ENCODE peak calls at places on chromosomes 13 and 19, in nine cellular contexts. One of them, this sample, is unnamed.

GRCh38 chr19:37975596-37976515 is 68.8 kb downstream of the SIPA1L3 start:
- DNase-seq in stomach: no peak
- DNase-seq in cardiac muscle cell: no peak
- DNase-seq in hepatocyte: no peak
- DNase-seq in body of pancreas: no peak
- DNase-seq in heart left ventricle: no peak
- DNase-seq in lower lobe of right lung: no peak
- DNase-seq in mucosa of descending colon: no peak
- DNase-seq in testis: no peak
- DNase-seq in this sample: no peak

GRCh38 chr13:19321222-19321621 is 139.6 kb upstream of the TUBA3C start:
- DNase-seq in stomach: no peak
- DNase-seq in cardiac muscle cell: no peak
- DNase-seq in hepatocyte: no peak
- DNase-seq in body of pancreas: no peak
- DNase-seq in heart left ventricle: no peak
- DNase-seq in lower lobe of right lung: no peak
- DNase-seq in mucosa of descending colon: no peak
- DNase-seq in testis: no peak
- DNase-seq in this sample: no peak

GRCh38 chr19:39407644-39408391 is 1.2 kb downstream of the ZFP36 start:
- DNase-seq in stomach: peak; percentile 76
- DNase-seq in cardiac muscle cell: peak; percentile 50
- DNase-seq in hepatocyte: peak; percentile 58
- DNase-seq in body of pancreas: peak; percentile 73
- DNase-seq in heart left ventricle: peak; percentile 59
- DNase-seq in lower lobe of right lung: peak; percentile 83
- DNase-seq in mucosa of descending colon: peak; percentile 83
- DNase-seq in testis: no peak
- DNase-seq in this sample: peak; percentile 37

GRCh38 chr13:25908390-25908789 is 143.4 kb downstream of the SHISA2 start:
- DNase-seq in stomach: no peak
- DNase-seq in cardiac muscle cell: no peak
- DNase-seq in hepatocyte: no peak
- DNase-seq in body of pancreas: no peak
- DNase-seq in heart left ventricle: no peak
- DNase-seq in lower lobe of right lung: no peak
- DNase-seq in mucosa of descending colon: no peak
- DNase-seq in testis: no peak
- DNase-seq in this sample: no peak

GRCh38 chr13:99908129-99908805 is 63.3 kb downstream of the ZIC5 start:
- DNase-seq in stomach: peak; percentile 71
- DNase-seq in cardiac muscle cell: no peak
- DNase-seq in hepatocyte: no peak
- DNase-seq in body of pancreas: peak; percentile 82
- DNase-seq in heart left ventricle: no peak
- DNase-seq in lower lobe of right lung: no peak
- DNase-seq in mucosa of descending colon: no peak
- DNase-seq in testis: no peak
- DNase-seq in this sample: no peak

GRCh38 chr13:43742911-43743310 is 43.9 kb downstream of the ENOX1 start:
- DNase-seq in stomach: no peak
- DNase-seq in cardiac muscle cell: no peak
- DNase-seq in hepatocyte: no peak
- DNase-seq in body of pancreas: no peak
- DNase-seq in heart left ventricle: no peak
- DNase-seq in lower lobe of right lung: no peak
- DNase-seq in mucosa of descending colon: no peak
- DNase-seq in testis: no peak
- DNase-seq in this sample: no peak

GRCh38 chr19:2888739-2889224 is 11.9 kb upstream of the ZNF57 start:
- DNase-seq in stomach: no peak
- DNase-seq in cardiac muscle cell: no peak
- DNase-seq in hepatocyte: no peak
- DNase-seq in body of pancreas: peak; percentile 34
- DNase-seq in heart left ventricle: peak; percentile 57
- DNase-seq in lower lobe of right lung: peak; percentile 53
- DNase-seq in mucosa of descending colon: peak; percentile 30
- DNase-seq in testis: peak; percentile 82
- DNase-seq in this sample: no peak

GRCh38 chr19:14439014-14439413 is 5.9 kb downstream of the PKN1 start:
- DNase-seq in stomach: no peak
- DNase-seq in cardiac muscle cell: no peak
- DNase-seq in hepatocyte: no peak
- DNase-seq in body of pancreas: no peak
- DNase-seq in heart left ventricle: no peak
- DNase-seq in lower lobe of right lung: no peak
- DNase-seq in mucosa of descending colon: no peak
- DNase-seq in testis: no peak
- DNase-seq in this sample: no peak

GRCh38 chr13:110475550-110476219 is 85.8 kb downstream of the RAB20 start:
- DNase-seq in stomach: no peak
- DNase-seq in cardiac muscle cell: no peak
- DNase-seq in hepatocyte: no peak
- DNase-seq in body of pancreas: no peak
- DNase-seq in heart left ventricle: no peak
- DNase-seq in lower lobe of right lung: peak; percentile 55
- DNase-seq in mucosa of descending colon: no peak
- DNase-seq in testis: no peak
- DNase-seq in this sample: no peak

GRCh38 chr19:19403373-19403901 is 2.0 kb upstream of the GATAD2A start:
- DNase-seq in stomach: no peak
- DNase-seq in cardiac muscle cell: peak; percentile 20
- DNase-seq in hepatocyte: no peak
- DNase-seq in body of pancreas: peak; percentile 43
- DNase-seq in heart left ventricle: no peak
- DNase-seq in lower lobe of right lung: no peak
- DNase-seq in mucosa of descending colon: no peak
- DNase-seq in testis: no peak
- DNase-seq in this sample: no peak

GRCh38 chr13:25743426-25743825 is 308.4 kb downstream of the SHISA2 start:
- DNase-seq in stomach: no peak
- DNase-seq in cardiac muscle cell: no peak
- DNase-seq in hepatocyte: no peak
- DNase-seq in body of pancreas: no peak
- DNase-seq in heart left ventricle: no peak
- DNase-seq in lower lobe of right lung: no peak
- DNase-seq in mucosa of descending colon: no peak
- DNase-seq in testis: no peak
- DNase-seq in this sample: no peak

GRCh38 chr13:97429681-97430081 is 4.3 kb upstream of the RAP2A start:
- DNase-seq in stomach: no peak
- DNase-seq in cardiac muscle cell: peak; percentile 36
- DNase-seq in hepatocyte: no peak
- DNase-seq in body of pancreas: no peak
- DNase-seq in heart left ventricle: no peak
- DNase-seq in lower lobe of right lung: no peak
- DNase-seq in mucosa of descending colon: peak; percentile 7
- DNase-seq in testis: no peak
- DNase-seq in this sample: peak; percentile 5

GRCh38 chr13:74210693-74211393 is 76.6 kb upstream of the KLF12 start:
- DNase-seq in stomach: peak; percentile 68
- DNase-seq in cardiac muscle cell: peak; percentile 95
- DNase-seq in hepatocyte: peak; percentile 21
- DNase-seq in body of pancreas: peak; percentile 18
- DNase-seq in heart left ventricle: peak; percentile 29
- DNase-seq in lower lobe of right lung: no peak
- DNase-seq in mucosa of descending colon: no peak
- DNase-seq in testis: peak; percentile 14
- DNase-seq in this sample: no peak

GRCh38 chr13:70812481-70812880 is 704.2 kb upstream of the KLHL1 start:
- DNase-seq in stomach: no peak
- DNase-seq in cardiac muscle cell: no peak
- DNase-seq in hepatocyte: no peak
- DNase-seq in body of pancreas: no peak
- DNase-seq in heart left ventricle: no peak
- DNase-seq in lower lobe of right lung: no peak
- DNase-seq in mucosa of descending colon: no peak
- DNase-seq in testis: no peak
- DNase-seq in this sample: no peak

GRCh38 chr19:17041994-17042393 is 15.4 kb upstream of the CPAMD8 start:
- DNase-seq in stomach: no peak
- DNase-seq in cardiac muscle cell: peak; percentile 63
- DNase-seq in hepatocyte: no peak
- DNase-seq in body of pancreas: no peak
- DNase-seq in heart left ventricle: peak; percentile 66
- DNase-seq in lower lobe of right lung: no peak
- DNase-seq in mucosa of descending colon: peak; percentile 54
- DNase-seq in testis: no peak
- DNase-seq in this sample: peak; percentile 70

GRCh38 chr19:51576850-51577249 is 5.8 kb downstream of the ZNF175 start:
- DNase-seq in stomach: no peak
- DNase-seq in cardiac muscle cell: no peak
- DNase-seq in hepatocyte: no peak
- DNase-seq in body of pancreas: no peak
- DNase-seq in heart left ventricle: no peak
- DNase-seq in lower lobe of right lung: no peak
- DNase-seq in mucosa of descending colon: no peak
- DNase-seq in testis: no peak
- DNase-seq in this sample: no peak

GRCh38 chr13:81800433-81800832 is 1459.5 kb upstream of the SPRY2 start:
- DNase-seq in stomach: no peak
- DNase-seq in cardiac muscle cell: no peak
- DNase-seq in hepatocyte: no peak
- DNase-seq in body of pancreas: no peak
- DNase-seq in heart left ventricle: no peak
- DNase-seq in lower lobe of right lung: no peak
- DNase-seq in mucosa of descending colon: no peak
- DNase-seq in testis: no peak
- DNase-seq in this sample: no peak

DNA sequence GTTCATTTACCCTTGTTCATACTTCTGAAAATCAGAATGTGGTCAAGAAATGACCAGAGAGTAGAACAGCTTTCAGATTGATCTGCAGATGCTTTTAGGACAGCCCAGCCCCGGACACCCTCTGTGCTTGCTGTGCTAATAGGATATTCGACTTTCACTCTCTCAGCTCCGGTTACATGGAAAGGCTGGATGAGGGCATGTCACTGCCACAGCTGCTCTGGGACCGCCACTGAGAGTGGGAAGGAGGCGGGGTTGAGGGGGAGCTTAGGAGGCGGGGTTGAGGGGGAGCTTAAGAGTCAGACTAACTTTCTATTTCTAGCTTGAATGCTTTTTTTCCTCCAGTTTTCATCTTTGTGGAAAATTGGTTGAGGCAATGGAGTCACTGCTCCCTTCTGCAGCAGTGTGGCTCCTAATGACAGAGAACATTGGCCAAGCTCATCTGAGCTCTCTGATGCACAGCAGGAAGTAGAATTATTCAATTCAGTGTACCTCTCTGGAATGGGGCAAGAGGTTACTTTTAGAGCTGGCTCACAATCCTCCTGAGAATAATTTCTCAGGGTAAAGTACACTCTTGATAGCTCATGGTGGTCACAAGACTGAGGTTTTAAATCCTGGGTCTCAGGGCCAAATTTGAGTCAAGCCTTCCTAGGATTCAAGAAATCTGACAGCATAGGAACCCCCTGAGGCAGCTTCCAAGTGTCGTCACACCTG is 74.6 kb upstream of the NPAS1 start:
- DNase-seq in stomach: no peak
- DNase-seq in cardiac muscle cell: peak; percentile 62
- DNase-seq in hepatocyte: peak; percentile 78
- DNase-seq in body of pancreas: peak; percentile 47
- DNase-seq in heart left ventricle: peak; percentile 80
- DNase-seq in lower lobe of right lung: peak; percentile 51
- DNase-seq in mucosa of descending colon: peak; percentile 53
- DNase-seq in testis: peak; percentile 48
- DNase-seq in this sample: peak; percentile 75
- H3K4me1 ChIP-seq in stomach: peaks cover 51% of the 10 kb centered on the region
- H3K4me1 ChIP-seq in cardiac muscle cell: peaks cover 15% of the 10 kb centered on the region
- H3K4me1 ChIP-seq in hepatocyte: peaks cover 27% of the 10 kb centered on the region
- H3K4me1 ChIP-seq in body of pancreas: peaks cover 28% of the 10 kb centered on the region
- H3K4me1 ChIP-seq in heart left ventricle: peaks cover 51% of the 10 kb centered on the region
- H3K4me1 ChIP-seq in lower lobe of right lung: peaks cover 42% of the 10 kb centered on the region
- H3K4me1 ChIP-seq in mucosa of descending colon: peaks cover 46% of the 10 kb centered on the region
- H3K4me1 ChIP-seq in testis: peaks cover 22% of the 10 kb centered on the region
- H3K4me1 ChIP-seq in this sample: peaks cover 10% of the 10 kb centered on the region

GRCh38 chr19:56746367-56746766 is 74.8 kb upstream of the ZNF835 start:
- DNase-seq in stomach: no peak
- DNase-seq in cardiac muscle cell: no peak
- DNase-seq in hepatocyte: no peak
- DNase-seq in body of pancreas: no peak
- DNase-seq in heart left ventricle: no peak
- DNase-seq in lower lobe of right lung: no peak
- DNase-seq in mucosa of descending colon: no peak
- DNase-seq in testis: no peak
- DNase-seq in this sample: no peak

GRCh38 chr19:56750658-56751057 is 79.1 kb upstream of the ZNF835 start:
- DNase-seq in stomach: no peak
- DNase-seq in cardiac muscle cell: no peak
- DNase-seq in hepatocyte: no peak
- DNase-seq in body of pancreas: no peak
- DNase-seq in heart left ventricle: no peak
- DNase-seq in lower lobe of right lung: no peak
- DNase-seq in mucosa of descending colon: no peak
- DNase-seq in testis: no peak
- DNase-seq in this sample: no peak

GRCh38 chr19:56751078-56751489 is 79.5 kb upstream of the ZNF835 start:
- DNase-seq in stomach: no peak
- DNase-seq in cardiac muscle cell: peak; percentile 4
- DNase-seq in hepatocyte: no peak
- DNase-seq in body of pancreas: peak; percentile 14
- DNase-seq in heart left ventricle: no peak
- DNase-seq in lower lobe of right lung: no peak
- DNase-seq in mucosa of descending colon: no peak
- DNase-seq in testis: peak; percentile 82
- DNase-seq in this sample: no peak

GRCh38 chr19:56748443-56748842 is 76.9 kb upstream of the ZNF835 start:
- DNase-seq in stomach: no peak
- DNase-seq in cardiac muscle cell: peak; percentile 30
- DNase-seq in hepatocyte: no peak
- DNase-seq in body of pancreas: no peak
- DNase-seq in heart left ventricle: no peak
- DNase-seq in lower lobe of right lung: no peak
- DNase-seq in mucosa of descending colon: no peak
- DNase-seq in testis: peak; percentile 67
- DNase-seq in this sample: no peak
- TF ChIP-seq CTCF in stomach: peak; percentile 17
- TF ChIP-seq CTCF in cardiac muscle cell: peak; percentile 37
- TF ChIP-seq CTCF in hepatocyte: no peak
- TF ChIP-seq CTCF in body of pancreas: peak; percentile 53
- TF ChIP-seq CTCF in heart left ventricle: peak; percentile 49
- TF ChIP-seq CTCF in lower lobe of right lung: peak; percentile 49
- TF ChIP-seq CTCF in mucosa of descending colon: no peak
- TF ChIP-seq CTCF in testis: peak; percentile 42
- TF ChIP-seq CTCF in this sample: peak; percentile 61

GRCh38 chr13:29103036-29103800 is 283.1 kb downstream of the MTUS2 start:
- DNase-seq in stomach: no peak
- DNase-seq in cardiac muscle cell: no peak
- DNase-seq in hepatocyte: no peak
- DNase-seq in body of pancreas: no peak
- DNase-seq in heart left ventricle: no peak
- DNase-seq in lower lobe of right lung: no peak
- DNase-seq in mucosa of descending colon: no peak
- DNase-seq in testis: no peak
- DNase-seq in this sample: no peak
- H3K4me1 ChIP-seq in stomach: peaks cover under 1% of the 10 kb centered on the region
- H3K4me1 ChIP-seq in cardiac muscle cell: no peaks in the 10 kb centered on the region
- H3K4me1 ChIP-seq in hepatocyte: no peaks in the 10 kb centered on the region
- H3K4me1 ChIP-seq in body of pancreas: no peaks in the 10 kb centered on the region
- H3K4me1 ChIP-seq in heart left ventricle: no peaks in the 10 kb centered on the region
- H3K4me1 ChIP-seq in lower lobe of right lung: no peaks in the 10 kb centered on the region
- H3K4me1 ChIP-seq in mucosa of descending colon: no peaks in the 10 kb centered on the region
- H3K4me1 ChIP-seq in testis: no peaks in the 10 kb centered on the region
- H3K4me1 ChIP-seq in this sample: peaks cover 3% of the 10 kb centered on the region

GRCh38 chr19:4123615-4124568 is at the start of gene MAP2K2:
- DNase-seq in stomach: peak; percentile 96
- DNase-seq in cardiac muscle cell: peak; percentile 94
- DNase-seq in hepatocyte: peak; percentile 98
- DNase-seq in body of pancreas: peak; percentile 96
- DNase-seq in heart left ventricle: peak; percentile 95
- DNase-seq in lower lobe of right lung: peak; percentile 96
- DNase-seq in mucosa of descending colon: peak; percentile 95
- DNase-seq in testis: peak; percentile 96
- DNase-seq in this sample: peak; percentile 95
- TF ChIP-seq CTCF in stomach: peak; percentile 31
- TF ChIP-seq CTCF in cardiac muscle cell: no peak
- TF ChIP-seq CTCF in hepatocyte: no peak
- TF ChIP-seq CTCF in body of pancreas: no peak
- TF ChIP-seq CTCF in heart left ventricle: no peak
- TF ChIP-seq CTCF in lower lobe of right lung: no peak
- TF ChIP-seq CTCF in mucosa of descending colon: no peak
- TF ChIP-seq CTCF in testis: peak; percentile 28
- TF ChIP-seq CTCF in this sample: no peak

This sample was measured in heart right ventricle.